ENCODE peak calls at places on chromosomes 2 and 18, in seven cellular contexts. One of them, this sample, is unnamed.

GRCh38 chr2:38148501-38148900 is 72.5 kb upstream of the CYP1B1 start:
- DNase-seq in AG04450: no peak
- DNase-seq in WERI-Rb-1: no peak
- DNase-seq in fibroblast of pulmonary artery: peak; percentile 91
- DNase-seq in IMR-90: peak; percentile 60
- DNase-seq in right atrium auricular region: no peak
- DNase-seq in lung: peak; percentile 83
- DNase-seq in this sample: peak; percentile 59

GRCh38 chr2:7706791-7707190 is 789.6 kb downstream of the RNF144A start:
- DNase-seq in IMR-90: no peak
- DNase-seq in AG04450: no peak
- DNase-seq in WERI-Rb-1: no peak
- DNase-seq in lung: no peak
- DNase-seq in fibroblast of pulmonary artery: no peak
- DNase-seq in right atrium auricular region: no peak
- DNase-seq in this sample: no peak

GRCh38 chr18:68847219-68847860 is 49.5 kb downstream of the CCDC102B start:
- DNase-seq in WERI-Rb-1: no peak
- DNase-seq in fibroblast of pulmonary artery: peak; percentile 75
- DNase-seq in AG04450: peak; percentile 11
- DNase-seq in right atrium auricular region: no peak
- DNase-seq in IMR-90: peak; percentile 63
- DNase-seq in lung: no peak
- DNase-seq in this sample: peak; percentile 66

GRCh38 chr2:55948176-55948921 is 24.8 kb upstream of the EFEMP1 start:
- DNase-seq in right atrium auricular region: no peak
- DNase-seq in WERI-Rb-1: no peak
- DNase-seq in fibroblast of pulmonary artery: no peak
- DNase-seq in AG04450: no peak
- DNase-seq in lung: no peak
- DNase-seq in IMR-90: peak; percentile 57
- DNase-seq in this sample: peak; percentile 72

GRCh38 chr2:201246280-201246679 is 14.1 kb upstream of the CASP8 start:
- DNase-seq in AG04450: no peak
- DNase-seq in WERI-Rb-1: no peak
- DNase-seq in fibroblast of pulmonary artery: no peak
- DNase-seq in lung: no peak
- DNase-seq in right atrium auricular region: no peak
- DNase-seq in IMR-90: no peak
- DNase-seq in this sample: no peak

GRCh38 chr2:151481744-151482143 is 72.0 kb downstream of the RIF1 start:
- DNase-seq in lung: no peak
- DNase-seq in fibroblast of pulmonary artery: no peak
- DNase-seq in AG04450: no peak
- DNase-seq in WERI-Rb-1: no peak
- DNase-seq in IMR-90: no peak
- DNase-seq in right atrium auricular region: no peak
- DNase-seq in this sample: no peak

GRCh38 chr18:54675076-54675475 is 84.0 kb downstream of the DYNAP start:
- DNase-seq in fibroblast of pulmonary artery: no peak
- DNase-seq in IMR-90: no peak
- DNase-seq in right atrium auricular region: no peak
- DNase-seq in WERI-Rb-1: no peak
- DNase-seq in AG04450: no peak
- DNase-seq in lung: no peak
- DNase-seq in this sample: no peak

GRCh38 chr2:195677884-195678283 is 20.9 kb downstream of the SLC39A10 start:
- DNase-seq in lung: no peak
- DNase-seq in right atrium auricular region: no peak
- DNase-seq in fibroblast of pulmonary artery: no peak
- DNase-seq in WERI-Rb-1: no peak
- DNase-seq in AG04450: no peak
- DNase-seq in IMR-90: no peak
- DNase-seq in this sample: no peak

GRCh38 chr2:240429872-240430491 is 5.5 kb upstream of the GPC1 start:
- DNase-seq in right atrium auricular region: no peak
- DNase-seq in WERI-Rb-1: peak; percentile 32
- DNase-seq in IMR-90: no peak
- DNase-seq in lung: no peak
- DNase-seq in AG04450: no peak
- DNase-seq in fibroblast of pulmonary artery: no peak
- DNase-seq in this sample: no peak

GRCh38 chr2:200298015-200298414 is 8.5 kb upstream of the SPATS2L start:
- DNase-seq in fibroblast of pulmonary artery: no peak
- DNase-seq in WERI-Rb-1: no peak
- DNase-seq in lung: no peak
- DNase-seq in right atrium auricular region: no peak
- DNase-seq in IMR-90: no peak
- DNase-seq in AG04450: no peak
- DNase-seq in this sample: no peak

GRCh38 chr2:106827178-106827577 is 58.8 kb downstream of the ST6GAL2 start:
- DNase-seq in fibroblast of pulmonary artery: no peak
- DNase-seq in WERI-Rb-1: no peak
- DNase-seq in IMR-90: no peak
- DNase-seq in AG04450: no peak
- DNase-seq in right atrium auricular region: no peak
- DNase-seq in lung: no peak
- DNase-seq in this sample: no peak

GRCh38 chr2:107064750-107065149 is 178.8 kb upstream of the ST6GAL2 start:
- DNase-seq in WERI-Rb-1: no peak
- DNase-seq in IMR-90: no peak
- DNase-seq in AG04450: no peak
- DNase-seq in fibroblast of pulmonary artery: peak; percentile 8
- DNase-seq in right atrium auricular region: no peak
- DNase-seq in lung: no peak
- DNase-seq in this sample: no peak

GRCh38 chr2:42794271-42795046 is 2.1 kb upstream of the HAAO start:
- DNase-seq in right atrium auricular region: no peak
- DNase-seq in WERI-Rb-1: peak; percentile 83
- DNase-seq in IMR-90: no peak
- DNase-seq in fibroblast of pulmonary artery: peak; percentile 38
- DNase-seq in lung: no peak
- DNase-seq in AG04450: no peak
- DNase-seq in this sample: no peak

GRCh38 chr2:112728384-112729175 is 7.8 kb downstream of the NT5DC4 start:
- DNase-seq in IMR-90: no peak
- DNase-seq in AG04450: no peak
- DNase-seq in right atrium auricular region: no peak
- DNase-seq in lung: peak; percentile 20
- DNase-seq in WERI-Rb-1: no peak
- DNase-seq in fibroblast of pulmonary artery: no peak
- DNase-seq in this sample: no peak

GRCh38 chr2:70426341-70426740 is 124.5 kb upstream of the FAM136A start:
- DNase-seq in AG04450: no peak
- DNase-seq in IMR-90: no peak
- DNase-seq in fibroblast of pulmonary artery: no peak
- DNase-seq in right atrium auricular region: no peak
- DNase-seq in WERI-Rb-1: no peak
- DNase-seq in lung: no peak
- DNase-seq in this sample: no peak

GRCh38 chr2:187078297-187078696 is 229.3 kb upstream of the ZSWIM2 start:
- DNase-seq in AG04450: no peak
- DNase-seq in lung: no peak
- DNase-seq in WERI-Rb-1: no peak
- DNase-seq in fibroblast of pulmonary artery: peak; percentile 22
- DNase-seq in IMR-90: peak; percentile 1
- DNase-seq in right atrium auricular region: no peak
- DNase-seq in this sample: no peak

GRCh38 chr2:85794491-85795121 is 40.8 kb downstream of the ATOH8 start:
- DNase-seq in AG04450: no peak
- DNase-seq in WERI-Rb-1: peak; percentile 60
- DNase-seq in IMR-90: no peak
- DNase-seq in right atrium auricular region: no peak
- DNase-seq in lung: no peak
- DNase-seq in fibroblast of pulmonary artery: no peak
- DNase-seq in this sample: no peak

GRCh38 chr2:191836853-191837769 is 9.8 kb downstream of the CAVIN2 start:
- DNase-seq in AG04450: no peak
- DNase-seq in WERI-Rb-1: no peak
- DNase-seq in lung: peak; percentile 51
- DNase-seq in right atrium auricular region: no peak
- DNase-seq in IMR-90: peak; percentile 57
- DNase-seq in fibroblast of pulmonary artery: peak; percentile 27
- DNase-seq in this sample: no peak

GRCh38 chr18:36899289-36899688 is 70.4 kb downstream of the KIAA1328 start:
- DNase-seq in AG04450: no peak
- DNase-seq in fibroblast of pulmonary artery: peak; percentile 23
- DNase-seq in right atrium auricular region: no peak
- DNase-seq in WERI-Rb-1: no peak
- DNase-seq in IMR-90: peak; percentile 27
- DNase-seq in lung: no peak
- DNase-seq in this sample: peak; percentile 2

GRCh38 chr18:3248062-3248669 is 565 bp downstream of the MYL12A start:
- DNase-seq in WERI-Rb-1: no peak
- DNase-seq in fibroblast of pulmonary artery: peak; percentile 61
- DNase-seq in right atrium auricular region: no peak
- DNase-seq in AG04450: no peak
- DNase-seq in IMR-90: peak; percentile 59
- DNase-seq in lung: no peak
- DNase-seq in this sample: peak; percentile 61

DNA sequence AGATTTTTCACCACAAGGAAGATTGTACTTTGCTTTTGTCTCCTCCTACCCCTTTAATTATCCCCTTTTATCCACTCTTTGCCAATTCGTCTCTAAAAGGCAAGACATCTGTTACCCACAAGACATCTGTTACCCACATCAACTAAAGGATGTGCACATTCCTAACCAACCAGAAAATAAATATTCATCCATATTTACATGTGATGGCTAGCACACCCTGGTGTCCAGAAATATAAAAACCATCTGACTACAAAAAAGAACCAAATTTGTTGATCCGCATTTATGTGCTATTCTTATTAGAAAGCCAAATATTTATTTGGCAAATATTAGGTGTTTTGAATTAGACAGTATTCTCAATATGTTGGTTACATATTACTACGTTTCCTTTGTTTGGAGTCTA is 35.7 kb downstream of the ACVR1C start:
- DNase-seq in fibroblast of pulmonary artery: peak; percentile 29
- DNase-seq in AG04450: no peak
- DNase-seq in lung: no peak
- DNase-seq in WERI-Rb-1: no peak
- DNase-seq in right atrium auricular region: no peak
- DNase-seq in IMR-90: peak; percentile 8
- DNase-seq in this sample: peak; percentile 36
- TF ChIP-seq CTCF in fibroblast of pulmonary artery: peak; percentile 30
- TF ChIP-seq CTCF in AG04450: peak; percentile 34
- TF ChIP-seq CTCF in lung: no peak
- TF ChIP-seq CTCF in WERI-Rb-1: no peak
- TF ChIP-seq CTCF in right atrium auricular region: no peak
- TF ChIP-seq CTCF in IMR-90: peak; percentile 25
- TF ChIP-seq CTCF in this sample: peak; percentile 32

DNA sequence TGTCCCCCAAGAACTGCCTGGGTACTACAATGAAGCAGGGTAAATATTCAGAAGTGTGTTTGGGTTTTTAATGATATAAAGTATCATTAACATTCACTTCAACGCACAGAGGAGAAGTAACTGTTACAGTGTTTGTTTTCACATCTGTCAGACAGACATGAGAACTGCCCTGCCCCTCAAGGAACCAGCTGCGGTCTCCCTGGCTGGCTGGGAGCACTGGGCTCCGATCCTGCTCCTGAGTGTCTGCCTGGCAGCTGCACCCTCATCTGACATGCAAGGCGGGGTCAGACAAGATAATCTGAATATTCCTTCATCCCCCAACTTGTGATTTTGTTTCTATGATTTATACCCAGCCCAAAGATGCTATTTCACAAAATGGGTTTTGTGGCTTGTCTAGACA is 75.5 kb downstream of the MBP start:
- DNase-seq in right atrium auricular region: no peak
- DNase-seq in AG04450: no peak
- DNase-seq in IMR-90: no peak
- DNase-seq in WERI-Rb-1: no peak
- DNase-seq in lung: no peak
- DNase-seq in fibroblast of pulmonary artery: no peak
- DNase-seq in this sample: peak; percentile 65
- H3K4me3 ChIP-seq in right atrium auricular region: no peak overlapping the region
- H3K4me3 ChIP-seq in AG04450: no peak overlapping the region
- H3K4me3 ChIP-seq in IMR-90: no peak overlapping the region
- H3K4me3 ChIP-seq in WERI-Rb-1: no peak overlapping the region
- H3K4me3 ChIP-seq in lung: no peak overlapping the region
- H3K4me3 ChIP-seq in fibroblast of pulmonary artery: no peak overlapping the region
- H3K4me3 ChIP-seq in this sample: no peak overlapping the region

DNA sequence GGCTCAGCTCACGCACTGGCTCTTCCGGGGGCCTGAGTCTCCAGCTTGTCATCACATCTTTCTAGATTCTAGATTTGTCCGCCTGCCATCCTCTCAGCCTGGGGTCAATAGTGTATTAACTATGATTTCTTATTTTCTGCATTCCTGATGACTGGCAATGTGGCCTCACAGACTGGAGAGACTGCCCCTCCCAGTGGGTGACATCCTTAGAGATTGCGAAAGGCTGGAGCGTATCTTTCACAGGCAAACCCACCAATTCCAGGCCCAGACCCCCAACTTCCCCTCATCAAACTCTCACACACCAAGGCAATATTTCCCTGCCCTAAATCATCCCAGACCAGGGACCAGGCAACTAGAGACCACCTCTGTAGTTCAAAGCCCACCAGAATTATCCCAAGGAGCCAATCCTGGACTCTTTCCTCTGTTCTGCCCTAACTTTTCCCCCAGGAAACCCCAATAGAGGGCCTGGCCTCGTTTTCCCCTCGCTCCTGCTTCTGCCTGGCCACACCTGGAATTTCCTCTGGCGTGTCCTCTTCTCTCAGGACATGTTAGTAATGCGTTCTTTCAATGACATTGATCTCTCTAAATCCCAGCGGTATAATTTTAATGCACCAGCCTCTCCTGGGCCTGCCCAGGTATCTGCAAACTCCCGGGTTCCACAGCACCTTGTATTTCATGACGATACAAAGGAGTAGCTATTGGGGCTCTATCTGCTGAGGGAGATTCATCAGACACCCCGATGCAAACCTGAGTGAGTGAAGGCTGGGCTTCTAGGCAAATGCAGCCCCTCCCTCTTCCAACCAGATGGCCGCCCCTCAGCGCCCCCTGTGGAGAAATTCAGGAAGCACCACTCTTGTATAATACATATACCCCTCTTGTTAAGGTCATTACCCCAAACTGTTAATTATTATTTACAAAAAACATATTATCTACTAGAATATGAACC is 2.4 kb upstream of the KCNF1 start:
- DNase-seq in fibroblast of pulmonary artery: no peak
- DNase-seq in right atrium auricular region: no peak
- DNase-seq in WERI-Rb-1: peak; percentile 87
- DNase-seq in lung: no peak
- DNase-seq in IMR-90: no peak
- DNase-seq in AG04450: no peak
- DNase-seq in this sample: no peak
- TF ChIP-seq CTCF in fibroblast of pulmonary artery: peak; percentile 34
- TF ChIP-seq CTCF in right atrium auricular region: peak; percentile 42
- TF ChIP-seq CTCF in WERI-Rb-1: peak; percentile 76
- TF ChIP-seq CTCF in lung: no peak
- TF ChIP-seq CTCF in IMR-90: peak; percentile 48
- TF ChIP-seq CTCF in AG04450: peak; percentile 57
- TF ChIP-seq CTCF in this sample: peak; percentile 24

DNA sequence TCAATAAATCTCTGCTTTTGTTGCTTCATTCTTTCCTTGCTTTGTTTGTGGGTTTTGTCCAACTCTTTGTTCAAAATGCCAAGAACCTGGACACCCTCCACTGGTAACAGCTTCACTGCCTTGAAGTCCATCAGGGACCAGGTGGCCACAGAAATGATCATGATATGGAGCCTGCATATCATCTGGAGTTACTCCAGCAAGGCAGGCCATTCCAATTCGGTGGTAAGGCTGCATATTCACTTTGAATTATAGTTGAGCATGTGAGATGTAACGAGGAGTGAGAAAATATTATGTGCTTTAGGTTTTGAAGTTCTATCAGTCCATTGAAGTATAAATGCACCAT is 26.3 kb upstream of the SPATA3 start:
- DNase-seq in AG04450: no peak
- DNase-seq in fibroblast of pulmonary artery: no peak
- DNase-seq in IMR-90: no peak
- DNase-seq in lung: no peak
- DNase-seq in right atrium auricular region: no peak
- DNase-seq in WERI-Rb-1: no peak
- DNase-seq in this sample: no peak
- H3K4me3 ChIP-seq in AG04450: no peak overlapping the region
- H3K4me3 ChIP-seq in fibroblast of pulmonary artery: no peak overlapping the region
- H3K4me3 ChIP-seq in IMR-90: peak overlapping the region; percentile 3
- H3K4me3 ChIP-seq in lung: no peak overlapping the region
- H3K4me3 ChIP-seq in right atrium auricular region: no peak overlapping the region
- H3K4me3 ChIP-seq in WERI-Rb-1: no peak overlapping the region
- H3K4me3 ChIP-seq in this sample: no peak overlapping the region